ENCODE peak calls at places on chromosomes 4 and X, in six cellular contexts. U is IMR-90, G is mammary epithelial cell, D is psoas muscle, V is left ventricle myocardium inferior, F is body of pancreas. H is an unnamed sample.

GRCh38 chr4:102678695-102679335 is 82.0 kb downstream of the MANBA start:
- DNase-seq in V (no peak), U (no peak), G (peak; percentile 60), F (no peak), D (no peak), H (no peak)

GRCh38 chr4:185587444-185588161 is 52.3 kb upstream of the PDLIM3 start:
- DNase-seq in F (no peak), G (no peak), U (peak; percentile 68), D (peak; percentile 51), V (no peak), H (no peak)

GRCh38 chr4:42150653-42151567 is 1.5 kb downstream of the BEND4 start:
- DNase-seq in G (peak; percentile 8), V (no peak), F (no peak), U (no peak), D (no peak), H (no peak)

GRCh38 chr4:125198916-125199315 is 115.8 kb upstream of the FAT4 start:
- DNase-seq in U (peak; percentile 37), G (peak; percentile 47), F (no peak), D (no peak), V (no peak), H (no peak)

GRCh38 chr4:40675166-40675565 is 45.5 kb upstream of the RBM47 start:
- DNase-seq in D (no peak), V (no peak), G (peak; percentile 27), F (no peak), U (no peak), H (no peak)

GRCh38 chrX:154378059-154378798 is 866 bp upstream of the EMD start:
- DNase-seq in G (no peak), U (peak; percentile 40), D (peak; percentile 67), V (peak; percentile 56), F (peak; percentile 73), H (peak; percentile 51)

GRCh38 chr4:83212041-83212851 is 72.4 kb downstream of the COQ2 start:
- DNase-seq in U (no peak), F (peak; percentile 47), G (peak; percentile 74), D (no peak), V (no peak), H (no peak)

GRCh38 chr4:40822781-40823180 is 73.0 kb downstream of the NSUN7 start:
- DNase-seq in G (no peak), U (no peak), F (no peak), D (no peak), V (no peak), H (no peak)

GRCh38 chrX:139094671-139095592 is 383.4 kb upstream of the FGF13 start:
- DNase-seq in D (no peak), G (peak; percentile 57), U (no peak), F (no peak), V (no peak), H (no peak)

GRCh38 chrX:136647969-136648368 is at the start of gene CD40LG:
- DNase-seq in F (no peak), D (no peak), V (no peak), G (no peak), U (no peak), H (no peak)

GRCh38 chrX:72540318-72540717 is 32.3 kb downstream of the HDAC8 start:
- DNase-seq in V (no peak), F (no peak), D (no peak), U (peak; percentile 58), G (no peak), H (peak; percentile 44)

GRCh38 chr4:4430492-4431195 is 43.7 kb downstream of the NSG1 start:
- DNase-seq in D (no peak), V (no peak), G (peak; percentile 74), U (peak; percentile 92), F (peak; percentile 39), H (peak; percentile 62)

GRCh38 chr4:39495446-39496208 is 31.6 kb downstream of the UGDH start:
- DNase-seq in F (no peak), D (no peak), G (peak; percentile 69), V (no peak), U (peak; percentile 10), H (no peak)

GRCh38 chr4:81454498-81454897 is 17.2 kb downstream of the RASGEF1B start:
- DNase-seq in D (no peak), G (peak; percentile 79), U (peak; percentile 14), F (no peak), V (no peak), H (no peak)

GRCh38 chr4:134216436-134216835 is 14.8 kb upstream of the PABPC4L start:
- DNase-seq in D (no peak), G (no peak), U (peak; percentile 20), V (no peak), F (no peak), H (peak; percentile 32)

GRCh38 chrX:7127058-7127457 is 20.5 kb upstream of the STS start:
- DNase-seq in F (no peak), V (no peak), G (no peak), U (no peak), D (no peak), H (no peak)

GRCh38 chr4:109294006-109294405 is 8.5 kb downstream of the COL25A1 start:
- DNase-seq in V (no peak), U (no peak), D (no peak), F (peak; percentile 28), G (no peak), H (no peak)

GRCh38 chr4:96016615-96017299 is 176.9 kb downstream of the PDHA2 start:
- DNase-seq in V (no peak), U (no peak), D (no peak), G (peak; percentile 87), F (no peak), H (peak; percentile 55)

GRCh38 chrX:21717802-21718201 is 40.1 kb downstream of the SMPX start:
- DNase-seq in V (no peak), D (no peak), U (no peak), F (no peak), G (no peak), H (no peak)

GRCh38 chr4:76251448-76252270 is at the start of gene FAM47E:
- DNase-seq in U (peak; percentile 6), G (peak; percentile 56), F (peak; percentile 95), V (peak; percentile 76), D (peak; percentile 82), H (peak; percentile 46)

GRCh38 chr4:26721685-26722084 is 137.8 kb downstream of the TBC1D19 start:
- DNase-seq in V (no peak), F (no peak), D (no peak), G (no peak), U (no peak), H (no peak)

GRCh38 chrX:130386408-130386808 is 934 bp upstream of the GPR119 start:
- DNase-seq in F (no peak), G (no peak), U (no peak), V (no peak), D (no peak), H (no peak)

GRCh38 chr4:75142377-75142776 is 209.5 kb downstream of the PARM1 start:
- DNase-seq in U (peak; percentile 24), G (peak; percentile 3), D (no peak), V (no peak), F (no peak), H (no peak)

GRCh38 chr4:108512615-108513505 is 107.5 kb upstream of the RPL34 start:
- DNase-seq in G (peak; percentile 20), D (no peak), F (peak; percentile 28), U (peak; percentile 66), V (peak; percentile 14), H (peak; percentile 79)

GRCh38 chr4:28702571-28702970 is 1841.9 kb downstream of the STIM2 start:
- DNase-seq in V (no peak), U (peak; percentile 4), F (no peak), D (no peak), G (no peak), H (peak; percentile 14)

GRCh38 chr4:62429297-62429696 is 1229.2 kb downstream of the ADGRL3 start:
- DNase-seq in G (no peak), F (no peak), V (no peak), U (no peak), D (no peak), H (no peak)

GRCh38 chrX:95332530-95332929 is 1352.1 kb upstream of the DIAPH2 start:
- DNase-seq in D (no peak), V (no peak), G (no peak), U (no peak), F (no peak), H (no peak)

GRCh38 chrX:66731398-66731797 is 92.5 kb upstream of the EDA2R start:
- DNase-seq in F (no peak), G (peak; percentile 23), V (no peak), D (no peak), U (peak; percentile 33), H (peak; percentile 24)

GRCh38 chr4:129167640-129168260 is 71.8 kb downstream of the C4orf33 start:
- DNase-seq in V (no peak), F (peak; percentile 61), D (no peak), G (no peak), U (peak; percentile 2), H (no peak)
- H3K4me3 ChIP-seq in V (no peak overlapping the region), F (no peak overlapping the region), D (no peak overlapping the region), G (no peak overlapping the region), U (no peak overlapping the region), H (no peak overlapping the region)

GRCh38 chr4:150305995-150306394 is 227.8 kb downstream of the DCLK2 start:
- DNase-seq in U (peak; percentile 55), G (peak; percentile 51), V (no peak), F (no peak), D (no peak), H (peak; percentile 64)
- TF ChIP-seq CTCF in U (no peak), G (no peak), V (no peak), F (no peak), D (no peak), H (no peak)

GRCh38 chrX:34917146-34917545 is 25.4 kb upstream of the FAM47B start:
- DNase-seq in G (no peak), D (no peak), V (no peak), U (peak; percentile 7), F (no peak), H (no peak)

GRCh38 chrX:34918856-34919255 is 23.7 kb upstream of the FAM47B start:
- DNase-seq in G (peak; percentile 39), V (no peak), F (peak; percentile 24), D (no peak), U (peak; percentile 75), H (peak; percentile 67)

GRCh38 chrX:34918091-34918736 is 24.4 kb upstream of the FAM47B start:
- DNase-seq in V (no peak), U (peak; percentile 66), F (no peak), G (peak; percentile 62), D (no peak), H (peak; percentile 54)

DNA sequence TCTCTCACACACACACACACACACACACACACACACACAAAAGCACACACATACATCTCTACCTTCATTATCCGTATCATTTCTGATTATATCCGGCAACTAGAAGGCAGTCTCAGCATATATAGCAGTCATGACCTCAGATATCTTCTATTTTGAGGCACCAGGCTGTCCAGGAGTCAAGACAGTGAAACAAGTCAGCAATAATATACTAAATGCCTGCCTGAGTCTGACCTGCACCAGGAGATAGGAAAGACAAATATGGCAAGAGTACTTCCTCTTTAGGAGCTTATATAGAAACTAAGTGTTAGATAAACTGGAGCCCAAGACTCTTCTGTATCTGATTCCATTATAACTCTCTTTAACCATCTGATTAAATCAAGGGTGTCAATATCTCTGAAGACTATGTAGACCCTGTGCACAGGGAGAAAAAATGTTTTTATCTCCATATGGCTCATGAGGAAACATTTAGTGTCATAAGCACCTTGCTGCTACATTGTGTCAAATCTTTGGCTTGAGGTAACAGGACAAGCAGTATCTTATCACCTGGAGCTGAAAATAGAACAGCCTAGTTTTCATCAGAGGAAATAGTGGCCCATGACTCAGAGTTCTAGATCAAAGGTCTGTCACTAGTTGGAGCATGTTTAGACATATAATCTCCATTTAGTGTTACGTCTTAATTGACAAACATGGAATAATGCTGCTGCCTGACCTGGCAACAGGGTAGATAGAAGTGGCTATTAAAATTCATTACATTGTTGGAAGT is 27.0 kb upstream of the FAM47B start:
- DNase-seq in U (no peak), V (no peak), F (no peak), D (no peak), G (peak; percentile 59), H (no peak)
- H3K4me3 ChIP-seq in U (no peak overlapping the region), V (no peak overlapping the region), F (no peak overlapping the region), D (no peak overlapping the region), G (no peak overlapping the region), H (no peak overlapping the region)

GRCh38 chrX:103211012-103211715 is 3.7 kb upstream of the BEX4 start:
- DNase-seq in V (no peak), F (peak; percentile 61), D (no peak), U (peak; percentile 34), G (peak; percentile 13), H (peak; percentile 51)
- TF ChIP-seq CTCF in V (peak; percentile 58), F (peak; percentile 18), D (peak; percentile 40), U (peak; percentile 54), G (peak; percentile 35), H (peak; percentile 55)